ENCODE peak calls at places on chromosomes 5 and 9, in eight cellular contexts. One of them, this sample, is unnamed. For H3K27me3 and H3K4me1, the result is how much of the 10 kb centered on the place peaks cover.

GRCh38 chr9:130570200-130570599 is 9.2 kb upstream of the FUBP3 start:
- DNase-seq in foreskin keratinocyte: no peak
- DNase-seq in H1: no peak
- DNase-seq in CD4-positive, alpha-beta memory T cell: no peak
- DNase-seq in heart right ventricle: no peak
- DNase-seq in cardiac muscle cell: no peak
- DNase-seq in IMR-90: peak
- DNase-seq in thyroid gland: peak
- DNase-seq in this sample: no peak

GRCh38 chr5:129400395-129400983 is 59.6 kb upstream of the ADAMTS19 start:
- DNase-seq in thyroid gland: no peak
- DNase-seq in H1: no peak
- DNase-seq in cardiac muscle cell: no peak
- DNase-seq in heart right ventricle: no peak
- DNase-seq in foreskin keratinocyte: no peak
- DNase-seq in CD4-positive, alpha-beta memory T cell: no peak
- DNase-seq in IMR-90: no peak
- DNase-seq in this sample: no peak

GRCh38 chr9:93254806-93255519 is 71.0 kb downstream of the WNK2 start:
- DNase-seq in CD4-positive, alpha-beta memory T cell: no peak
- DNase-seq in cardiac muscle cell: no peak
- DNase-seq in IMR-90: no peak
- DNase-seq in heart right ventricle: no peak
- DNase-seq in thyroid gland: no peak
- DNase-seq in H1: peak
- DNase-seq in foreskin keratinocyte: no peak
- DNase-seq in this sample: peak

GRCh38 chr5:25330721-25331120 is 685.9 kb upstream of the CDH10 start:
- DNase-seq in foreskin keratinocyte: no peak
- DNase-seq in thyroid gland: no peak
- DNase-seq in cardiac muscle cell: no peak
- DNase-seq in H1: no peak
- DNase-seq in heart right ventricle: no peak
- DNase-seq in CD4-positive, alpha-beta memory T cell: no peak
- DNase-seq in IMR-90: no peak
- DNase-seq in this sample: no peak

GRCh38 chr5:177329883-177330282 is 18.2 kb upstream of the MXD3 start:
- DNase-seq in heart right ventricle: no peak
- DNase-seq in CD4-positive, alpha-beta memory T cell: no peak
- DNase-seq in cardiac muscle cell: no peak
- DNase-seq in thyroid gland: no peak
- DNase-seq in foreskin keratinocyte: no peak
- DNase-seq in H1: no peak
- DNase-seq in IMR-90: no peak
- DNase-seq in this sample: no peak

GRCh38 chr5:146751781-146752401 is 126.7 kb downstream of the PPP2R2B start:
- DNase-seq in IMR-90: no peak
- DNase-seq in heart right ventricle: no peak
- DNase-seq in H1: no peak
- DNase-seq in cardiac muscle cell: no peak
- DNase-seq in foreskin keratinocyte: no peak
- DNase-seq in CD4-positive, alpha-beta memory T cell: peak
- DNase-seq in thyroid gland: no peak
- DNase-seq in this sample: no peak

GRCh38 chr9:37449877-37450632 is 15.2 kb downstream of the ZBTB5 start:
- DNase-seq in IMR-90: no peak
- DNase-seq in thyroid gland: no peak
- DNase-seq in CD4-positive, alpha-beta memory T cell: no peak
- DNase-seq in heart right ventricle: no peak
- DNase-seq in cardiac muscle cell: no peak
- DNase-seq in H1: no peak
- DNase-seq in foreskin keratinocyte: no peak
- DNase-seq in this sample: no peak

GRCh38 chr9:133023117-133023890 is 7.5 kb upstream of the GTF3C5 start:
- DNase-seq in heart right ventricle: no peak
- DNase-seq in cardiac muscle cell: no peak
- DNase-seq in foreskin keratinocyte: no peak
- DNase-seq in thyroid gland: no peak
- DNase-seq in H1: peak
- DNase-seq in CD4-positive, alpha-beta memory T cell: peak
- DNase-seq in IMR-90: no peak
- DNase-seq in this sample: no peak

GRCh38 chr5:130316971-130317421 is 412.7 kb downstream of the CHSY3 start:
- DNase-seq in cardiac muscle cell: no peak
- DNase-seq in heart right ventricle: no peak
- DNase-seq in thyroid gland: no peak
- DNase-seq in CD4-positive, alpha-beta memory T cell: no peak
- DNase-seq in H1: no peak
- DNase-seq in IMR-90: no peak
- DNase-seq in foreskin keratinocyte: peak
- DNase-seq in this sample: no peak

GRCh38 chr5:73564644-73565165 is 734 bp downstream of the ANKRA2 start:
- DNase-seq in foreskin keratinocyte: no peak
- DNase-seq in thyroid gland: peak
- DNase-seq in IMR-90: no peak
- DNase-seq in H1: no peak
- DNase-seq in heart right ventricle: no peak
- DNase-seq in CD4-positive, alpha-beta memory T cell: peak
- DNase-seq in cardiac muscle cell: peak
- DNase-seq in this sample: no peak

GRCh38 chr9:132415181-132415580 is 5.2 kb downstream of the CFAP77 start:
- DNase-seq in heart right ventricle: no peak
- DNase-seq in IMR-90: no peak
- DNase-seq in CD4-positive, alpha-beta memory T cell: no peak
- DNase-seq in H1: peak
- DNase-seq in thyroid gland: no peak
- DNase-seq in cardiac muscle cell: no peak
- DNase-seq in foreskin keratinocyte: no peak
- DNase-seq in this sample: no peak

GRCh38 chr9:124352616-124353015 is 62.6 kb downstream of the PSMB7 start:
- DNase-seq in foreskin keratinocyte: no peak
- DNase-seq in CD4-positive, alpha-beta memory T cell: no peak
- DNase-seq in cardiac muscle cell: no peak
- DNase-seq in thyroid gland: no peak
- DNase-seq in heart right ventricle: no peak
- DNase-seq in IMR-90: peak
- DNase-seq in H1: no peak
- DNase-seq in this sample: peak

GRCh38 chr9:105930007-105930627 is 235.8 kb downstream of the TMEM38B start:
- DNase-seq in heart right ventricle: peak
- DNase-seq in IMR-90: no peak
- DNase-seq in CD4-positive, alpha-beta memory T cell: no peak
- DNase-seq in thyroid gland: no peak
- DNase-seq in cardiac muscle cell: peak
- DNase-seq in foreskin keratinocyte: no peak
- DNase-seq in H1: no peak
- DNase-seq in this sample: no peak

GRCh38 chr9:98211260-98211659 is 18.8 kb upstream of the CORO2A start:
- DNase-seq in H1: no peak
- DNase-seq in cardiac muscle cell: no peak
- DNase-seq in CD4-positive, alpha-beta memory T cell: no peak
- DNase-seq in heart right ventricle: no peak
- DNase-seq in thyroid gland: no peak
- DNase-seq in foreskin keratinocyte: no peak
- DNase-seq in IMR-90: no peak
- DNase-seq in this sample: no peak

GRCh38 chr5:10538103-10538788 is 25.6 kb upstream of the ANKRD33B start:
- DNase-seq in CD4-positive, alpha-beta memory T cell: no peak
- DNase-seq in thyroid gland: no peak
- DNase-seq in cardiac muscle cell: no peak
- DNase-seq in foreskin keratinocyte: no peak
- DNase-seq in IMR-90: peak
- DNase-seq in H1: no peak
- DNase-seq in heart right ventricle: no peak
- DNase-seq in this sample: peak

GRCh38 chr5:1490360-1490759 is 33.4 kb downstream of the LPCAT1 start:
- DNase-seq in H1: no peak
- DNase-seq in foreskin keratinocyte: no peak
- DNase-seq in CD4-positive, alpha-beta memory T cell: no peak
- DNase-seq in IMR-90: no peak
- DNase-seq in heart right ventricle: no peak
- DNase-seq in thyroid gland: no peak
- DNase-seq in cardiac muscle cell: no peak
- DNase-seq in this sample: no peak

GRCh38 chr5:68449380-68449779 is 233.8 kb downstream of the PIK3R1 start:
- DNase-seq in heart right ventricle: peak
- DNase-seq in IMR-90: no peak
- DNase-seq in foreskin keratinocyte: no peak
- DNase-seq in CD4-positive, alpha-beta memory T cell: no peak
- DNase-seq in H1: no peak
- DNase-seq in thyroid gland: no peak
- DNase-seq in cardiac muscle cell: no peak
- DNase-seq in this sample: no peak

GRCh38 chr9:128001411-128002298 is 20.9 kb upstream of the EEIG1 start:
- DNase-seq in CD4-positive, alpha-beta memory T cell: no peak
- DNase-seq in heart right ventricle: no peak
- DNase-seq in IMR-90: peak
- DNase-seq in thyroid gland: peak
- DNase-seq in H1: peak
- DNase-seq in cardiac muscle cell: peak
- DNase-seq in foreskin keratinocyte: no peak
- DNase-seq in this sample: no peak

GRCh38 chr5:125874717-125875116 is 548.5 kb upstream of the GRAMD2B start:
- DNase-seq in H1: no peak
- DNase-seq in IMR-90: no peak
- DNase-seq in thyroid gland: no peak
- DNase-seq in CD4-positive, alpha-beta memory T cell: no peak
- DNase-seq in foreskin keratinocyte: no peak
- DNase-seq in cardiac muscle cell: peak
- DNase-seq in heart right ventricle: no peak
- DNase-seq in this sample: no peak

GRCh38 chr5:174723315-174723978 is 935 bp upstream of the MSX2 start:
- DNase-seq in thyroid gland: no peak
- DNase-seq in cardiac muscle cell: no peak
- DNase-seq in H1: no peak
- DNase-seq in IMR-90: no peak
- DNase-seq in CD4-positive, alpha-beta memory T cell: no peak
- DNase-seq in foreskin keratinocyte: no peak
- DNase-seq in heart right ventricle: no peak
- DNase-seq in this sample: peak

GRCh38 chr5:174721522-174722432 is 2.6 kb upstream of the MSX2 start:
- DNase-seq in IMR-90: no peak
- DNase-seq in CD4-positive, alpha-beta memory T cell: no peak
- DNase-seq in thyroid gland: no peak
- DNase-seq in H1: no peak
- DNase-seq in cardiac muscle cell: no peak
- DNase-seq in heart right ventricle: no peak
- DNase-seq in foreskin keratinocyte: no peak
- DNase-seq in this sample: peak

GRCh38 chr5:174723979-174724483 is 351 bp upstream of the MSX2 start:
- DNase-seq in CD4-positive, alpha-beta memory T cell: no peak
- DNase-seq in IMR-90: no peak
- DNase-seq in foreskin keratinocyte: no peak
- DNase-seq in heart right ventricle: peak
- DNase-seq in H1: peak
- DNase-seq in cardiac muscle cell: peak
- DNase-seq in thyroid gland: peak
- DNase-seq in this sample: peak

GRCh38 chr5:174720612-174721521 is 3.5 kb upstream of the MSX2 start:
- DNase-seq in cardiac muscle cell: peak
- DNase-seq in IMR-90: no peak
- DNase-seq in foreskin keratinocyte: no peak
- DNase-seq in thyroid gland: no peak
- DNase-seq in H1: peak
- DNase-seq in heart right ventricle: no peak
- DNase-seq in CD4-positive, alpha-beta memory T cell: no peak
- DNase-seq in this sample: peak

GRCh38 chr5:174722500-174722899 is 1.9 kb upstream of the MSX2 start:
- DNase-seq in CD4-positive, alpha-beta memory T cell: no peak
- DNase-seq in IMR-90: no peak
- DNase-seq in thyroid gland: no peak
- DNase-seq in heart right ventricle: no peak
- DNase-seq in H1: no peak
- DNase-seq in cardiac muscle cell: no peak
- DNase-seq in foreskin keratinocyte: no peak
- DNase-seq in this sample: no peak
- H3K27me3 ChIP-seq in CD4-positive, alpha-beta memory T cell: half or more
- H3K27me3 ChIP-seq in IMR-90: half or more
- H3K27me3 ChIP-seq in thyroid gland: under half
- H3K27me3 ChIP-seq in heart right ventricle: half or more
- H3K27me3 ChIP-seq in H1: half or more
- H3K27me3 ChIP-seq in cardiac muscle cell: under half
- H3K27me3 ChIP-seq in foreskin keratinocyte: half or more
- H3K27me3 ChIP-seq in this sample: under half

GRCh38 chr5:107430077-107430625 is 240.6 kb downstream of the EFNA5 start:
- DNase-seq in heart right ventricle: no peak
- DNase-seq in CD4-positive, alpha-beta memory T cell: no peak
- DNase-seq in cardiac muscle cell: peak
- DNase-seq in thyroid gland: no peak
- DNase-seq in IMR-90: no peak
- DNase-seq in foreskin keratinocyte: no peak
- DNase-seq in H1: no peak
- DNase-seq in this sample: no peak
- H3K4me1 ChIP-seq in heart right ventricle: under half
- H3K4me1 ChIP-seq in CD4-positive, alpha-beta memory T cell: under half
- H3K4me1 ChIP-seq in cardiac muscle cell: under half
- H3K4me1 ChIP-seq in thyroid gland: under half
- H3K4me1 ChIP-seq in IMR-90: under half
- H3K4me1 ChIP-seq in foreskin keratinocyte: under half
- H3K4me1 ChIP-seq in H1: under half
- H3K4me1 ChIP-seq in this sample: under half

DNA sequence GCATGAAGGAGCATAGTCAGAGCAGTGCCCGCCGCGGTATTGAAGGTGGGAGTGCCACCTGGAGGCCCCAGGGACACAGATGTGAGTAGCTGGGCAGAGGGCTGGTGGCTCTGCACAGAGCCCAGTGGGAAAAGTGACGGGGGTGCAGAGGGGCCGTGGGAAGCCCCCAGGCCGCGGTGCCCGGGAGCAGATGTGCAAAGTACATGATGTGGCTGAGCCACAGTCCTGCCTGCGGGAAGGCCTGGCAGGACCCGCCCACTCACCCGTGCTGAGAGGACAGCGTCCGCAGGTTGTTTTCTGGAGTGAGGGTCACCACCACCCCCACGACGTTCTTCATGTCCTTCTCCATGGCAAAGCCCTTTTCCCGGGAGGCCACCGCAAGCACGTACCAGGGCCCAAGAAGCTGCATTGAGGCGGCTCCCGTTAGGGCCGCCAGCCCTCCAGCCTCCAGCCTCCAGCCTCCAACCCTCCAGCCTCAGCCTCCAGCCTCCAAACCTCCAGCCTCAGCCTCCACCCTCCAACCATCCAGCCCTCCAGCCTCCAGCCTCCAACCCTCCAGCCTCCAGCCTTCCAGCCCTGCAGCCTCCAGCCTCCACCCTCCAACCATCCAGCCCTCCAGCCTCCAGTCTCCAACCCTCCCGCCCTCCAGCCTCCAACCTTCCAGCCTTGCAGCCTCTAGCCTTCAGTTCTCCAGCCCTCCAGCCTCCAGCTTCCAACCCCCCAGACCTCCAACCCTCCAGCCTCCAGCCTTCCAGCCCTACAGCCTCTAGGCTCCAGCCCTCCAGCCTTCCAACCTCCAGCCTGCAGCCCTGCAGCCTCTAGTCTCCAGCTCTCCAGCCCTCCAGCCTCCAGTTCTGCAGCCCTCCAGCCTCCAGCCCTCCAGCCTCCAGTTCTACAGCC is 914 bp downstream of the LCN6 start:
- DNase-seq in cardiac muscle cell: no peak
- DNase-seq in H1: no peak
- DNase-seq in heart right ventricle: no peak
- DNase-seq in IMR-90: no peak
- DNase-seq in thyroid gland: no peak
- DNase-seq in foreskin keratinocyte: no peak
- DNase-seq in CD4-positive, alpha-beta memory T cell: no peak
- DNase-seq in this sample: no peak
- H3K27me3 ChIP-seq in cardiac muscle cell: under half
- H3K27me3 ChIP-seq in H1: under half
- H3K27me3 ChIP-seq in heart right ventricle: under half
- H3K27me3 ChIP-seq in IMR-90: under half
- H3K27me3 ChIP-seq in thyroid gland: under half
- H3K27me3 ChIP-seq in foreskin keratinocyte: under half
- H3K27me3 ChIP-seq in CD4-positive, alpha-beta memory T cell: under half
- H3K27me3 ChIP-seq in this sample: under half

GRCh38 chr5:139301766-139302499 is 8.4 kb downstream of the MATR3 start:
- DNase-seq in cardiac muscle cell: peak
- DNase-seq in IMR-90: no peak
- DNase-seq in CD4-positive, alpha-beta memory T cell: no peak
- DNase-seq in foreskin keratinocyte: no peak
- DNase-seq in thyroid gland: no peak
- DNase-seq in H1: no peak
- DNase-seq in heart right ventricle: no peak
- DNase-seq in this sample: no peak
- H3K4me1 ChIP-seq in cardiac muscle cell: half or more
- H3K4me1 ChIP-seq in IMR-90: under half
- H3K4me1 ChIP-seq in CD4-positive, alpha-beta memory T cell: half or more
- H3K4me1 ChIP-seq in foreskin keratinocyte: under half
- H3K4me1 ChIP-seq in thyroid gland: half or more
- H3K4me1 ChIP-seq in H1: under half
- H3K4me1 ChIP-seq in heart right ventricle: half or more
- H3K4me1 ChIP-seq in this sample: half or more